ENCODE peak calls at places on chromosomes 3 and 15, in ten cellular contexts. Q is body of pancreas, C is Peyer's patch, W is transverse colon, P is HCT116, Z is K562, L is IMR-90, F is esophagus muscularis mucosa, M is thyroid gland, H is A549. G is an unnamed sample.

GRCh38 chr3:173109143-173109542 is 31.9 kb downstream of the SPATA16 start:
- DNase-seq in Q (no peak), C (no peak), W (no peak), P (no peak), Z (no peak), L (no peak), F (no peak), M (no peak), H (no peak), G (no peak)

GRCh38 chr3:174229916-174230315 is 629.2 kb upstream of the NAALADL2 start:
- DNase-seq in Q (no peak), C (no peak), W (no peak), P (no peak), Z (no peak), L (peak), F (no peak), M (no peak), H (no peak), G (no peak)

GRCh38 chr3:67864587-67865183 is 210.3 kb upstream of the SUCLG2 start:
- DNase-seq in Q (peak), C (no peak), W (no peak), P (no peak), Z (no peak), L (no peak), F (no peak), M (no peak), H (no peak), G (no peak)

GRCh38 chr15:50190723-50191122 is 8.7 kb downstream of the SLC27A2 start:
- DNase-seq in Q (no peak), C (no peak), W (no peak), P (no peak), Z (no peak), L (no peak), F (no peak), M (no peak), H (no peak), G (no peak)

GRCh38 chr3:53027254-53027844 is 18.5 kb downstream of the SFMBT1 start:
- DNase-seq in Q (peak), C (no peak), W (no peak), P (no peak), Z (no peak), L (no peak), F (peak), M (no peak), H (no peak), G (no peak)

GRCh38 chr3:62169871-62170660 is 203.3 kb downstream of the FEZF2 start:
- DNase-seq in Q (no peak), C (no peak), W (no peak), P (no peak), Z (no peak), L (peak), F (no peak), M (no peak), H (no peak), G (no peak)

GRCh38 chr3:62874398-62875102 is 666 bp downstream of the CADPS start:
- DNase-seq in Q (no peak), C (no peak), W (no peak), P (no peak), Z (no peak), L (no peak), F (no peak), M (no peak), H (no peak), G (no peak)

GRCh38 chr15:29825205-29825604 is 2.9 kb upstream of the TJP1 start:
- DNase-seq in Q (no peak), C (no peak), W (no peak), P (no peak), Z (no peak), L (no peak), F (no peak), M (no peak), H (no peak), G (no peak)

GRCh38 chr3:68057637-68058320 is 403.4 kb upstream of the SUCLG2 start:
- DNase-seq in Q (no peak), C (no peak), W (no peak), P (no peak), Z (no peak), L (no peak), F (no peak), M (no peak), H (no peak), G (no peak)

GRCh38 chr3:16183601-16184270 is 9.3 kb downstream of the GALNT15 start:
- DNase-seq in Q (no peak), C (no peak), W (no peak), P (no peak), Z (no peak), L (peak), F (no peak), M (no peak), H (peak), G (no peak)

GRCh38 chr15:44568338-44568737 is 31.4 kb downstream of the EIF3J start:
- DNase-seq in Q (no peak), C (no peak), W (no peak), P (no peak), Z (no peak), L (no peak), F (no peak), M (no peak), H (no peak), G (no peak)

GRCh38 chr15:43915820-43916660 is 89.2 kb downstream of the WDR76 start:
- DNase-seq in Q (no peak), C (no peak), W (no peak), P (no peak), Z (no peak), L (no peak), F (no peak), M (peak), H (no peak), G (no peak)

GRCh38 chr3:25665646-25666136 is 984 bp upstream of the TOP2B start:
- DNase-seq in Q (no peak), C (no peak), W (no peak), P (no peak), Z (no peak), L (no peak), F (no peak), M (no peak), H (no peak), G (peak)

GRCh38 chr15:64045774-64046346 is 425 bp downstream of the DAPK2 start:
- DNase-seq in Q (no peak), C (peak), W (peak), P (no peak), Z (no peak), L (no peak), F (no peak), M (peak), H (no peak), G (no peak)

GRCh38 chr3:179189764-179190163 is 41.6 kb downstream of the PIK3CA start:
- DNase-seq in Q (no peak), C (no peak), W (no peak), P (no peak), Z (no peak), L (peak), F (no peak), M (no peak), H (no peak), G (no peak)

GRCh38 chr3:150232992-150233451 is 175.1 kb upstream of the TSC22D2 start:
- DNase-seq in Q (peak), C (no peak), W (no peak), P (no peak), Z (no peak), L (peak), F (no peak), M (peak), H (no peak), G (no peak)

GRCh38 chr3:150588027-150588830 is 14.9 kb upstream of the SELENOT start:
- DNase-seq in Q (no peak), C (no peak), W (no peak), P (no peak), Z (no peak), L (no peak), F (no peak), M (peak), H (no peak), G (no peak)

GRCh38 chr15:77033729-77034619 is 36.9 kb downstream of the TSPAN3 start:
- DNase-seq in Q (peak), C (no peak), W (peak), P (no peak), Z (no peak), L (no peak), F (no peak), M (no peak), H (no peak), G (no peak)

GRCh38 chr15:83983634-83984458 is 251.7 kb upstream of the GOLGA6L4 start:
- DNase-seq in Q (peak), C (no peak), W (no peak), P (no peak), Z (no peak), L (no peak), F (no peak), M (no peak), H (no peak), G (no peak)

GRCh38 chr15:59276225-59277178 is 69.9 kb downstream of the LDHAL6B start:
- DNase-seq in Q (no peak), C (peak), W (peak), P (peak), Z (no peak), L (no peak), F (no peak), M (no peak), H (peak), G (no peak)

GRCh38 chr15:70132148-70132547 is 34.4 kb upstream of the TLE3 start:
- DNase-seq in Q (no peak), C (no peak), W (no peak), P (no peak), Z (no peak), L (peak), F (no peak), M (no peak), H (no peak), G (no peak)

GRCh38 chr15:33840615-33841014 is 127.7 kb upstream of the CHRM5 start:
- DNase-seq in Q (no peak), C (no peak), W (no peak), P (no peak), Z (no peak), L (no peak), F (no peak), M (no peak), H (no peak), G (peak)

GRCh38 chr3:128075516-128076464 is 23.6 kb downstream of the SEC61A1 start:
- DNase-seq in Q (peak), C (peak), W (peak), P (peak), Z (peak), L (peak), F (no peak), M (peak), H (peak), G (peak)

GRCh38 chr3:24495334-24495994 is 814 bp upstream of the THRB start:
- DNase-seq in Q (peak), C (peak), W (peak), P (peak), Z (peak), L (no peak), F (no peak), M (peak), H (peak), G (peak)

GRCh38 chr3:39193391-39193790 is 996 bp upstream of the XIRP1 start:
- DNase-seq in Q (no peak), C (peak), W (no peak), P (no peak), Z (no peak), L (peak), F (no peak), M (no peak), H (no peak), G (no peak)
- TF ChIP-seq POLR2A in Q (no peak), C (no peak), W (no peak), P (no peak), Z (no peak), L (no peak), F (no peak), M (no peak), H (no peak), G (no peak)

DNA sequence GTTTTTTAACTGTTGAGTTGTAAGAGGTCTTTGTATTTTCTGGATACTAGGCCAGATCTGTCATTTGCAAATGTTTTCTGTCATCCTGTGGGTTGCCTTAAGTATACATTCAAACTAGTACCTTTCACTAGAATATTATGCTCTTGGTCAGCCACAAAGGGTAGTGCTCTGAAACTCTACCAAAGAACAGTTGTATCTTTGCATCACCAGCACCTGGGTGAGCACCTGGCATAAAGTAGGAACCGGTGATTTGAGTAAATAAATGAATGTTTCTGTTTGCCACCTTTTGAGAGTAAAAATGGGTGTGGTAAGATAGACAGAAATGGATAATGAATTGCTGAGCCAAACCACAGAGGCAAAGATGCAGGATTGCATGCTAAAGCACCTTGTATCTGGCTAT is 98.7 kb downstream of the SLCO3A1 start:
- DNase-seq in Q (no peak), C (no peak), W (no peak), P (no peak), Z (no peak), L (no peak), F (no peak), M (no peak), H (no peak), G (no peak)
- TF ChIP-seq POLR2A in Q (no peak), C (no peak), W (no peak), P (no peak), Z (no peak), L (no peak), F (no peak), M (no peak), H (no peak), G (no peak)

DNA sequence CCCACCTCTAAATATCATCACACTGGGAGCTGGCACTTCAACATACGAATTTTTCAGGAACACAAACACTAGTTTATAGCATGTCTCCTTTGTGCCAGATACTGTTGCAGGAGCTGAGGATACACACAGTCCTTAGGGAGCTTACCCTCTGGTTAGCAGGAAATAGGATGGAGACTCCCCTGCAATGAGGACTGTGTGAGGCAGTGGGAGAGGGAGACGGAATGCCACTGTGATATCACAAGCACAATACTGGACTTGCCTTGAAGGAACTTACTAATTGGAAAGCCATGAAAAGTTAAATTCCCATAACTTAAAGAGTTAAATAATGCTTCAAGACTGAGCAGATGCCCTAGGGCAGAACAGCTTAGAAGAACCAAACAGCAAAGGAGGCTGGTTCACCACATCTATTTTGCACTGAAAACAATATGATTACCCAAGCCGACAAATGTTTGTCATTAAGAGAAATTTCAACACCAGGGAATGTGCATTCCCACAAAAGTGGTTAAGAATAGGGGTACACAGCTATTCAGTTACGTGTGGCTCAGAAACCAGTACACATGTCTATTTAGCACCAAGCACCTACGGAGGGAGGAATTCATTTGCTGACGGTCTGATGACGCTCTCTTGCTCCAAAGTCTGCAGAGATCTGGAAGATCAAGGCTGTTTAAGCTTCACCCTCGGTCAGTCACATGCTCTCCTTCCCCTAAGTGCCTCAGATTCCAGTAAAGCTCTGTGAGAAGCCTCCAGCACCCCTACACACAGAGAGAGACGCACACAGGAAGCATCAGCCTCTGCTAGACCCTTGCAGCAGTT is 5.2 kb downstream of the TBC1D2B start:
- DNase-seq in Q (no peak), C (peak), W (peak), P (no peak), Z (no peak), L (peak), F (no peak), M (no peak), H (no peak), G (no peak)
- TF ChIP-seq POLR2A in Q (no peak), C (no peak), W (peak), P (no peak), Z (no peak), L (no peak), F (no peak), M (peak), H (no peak), G (no peak)

DNA sequence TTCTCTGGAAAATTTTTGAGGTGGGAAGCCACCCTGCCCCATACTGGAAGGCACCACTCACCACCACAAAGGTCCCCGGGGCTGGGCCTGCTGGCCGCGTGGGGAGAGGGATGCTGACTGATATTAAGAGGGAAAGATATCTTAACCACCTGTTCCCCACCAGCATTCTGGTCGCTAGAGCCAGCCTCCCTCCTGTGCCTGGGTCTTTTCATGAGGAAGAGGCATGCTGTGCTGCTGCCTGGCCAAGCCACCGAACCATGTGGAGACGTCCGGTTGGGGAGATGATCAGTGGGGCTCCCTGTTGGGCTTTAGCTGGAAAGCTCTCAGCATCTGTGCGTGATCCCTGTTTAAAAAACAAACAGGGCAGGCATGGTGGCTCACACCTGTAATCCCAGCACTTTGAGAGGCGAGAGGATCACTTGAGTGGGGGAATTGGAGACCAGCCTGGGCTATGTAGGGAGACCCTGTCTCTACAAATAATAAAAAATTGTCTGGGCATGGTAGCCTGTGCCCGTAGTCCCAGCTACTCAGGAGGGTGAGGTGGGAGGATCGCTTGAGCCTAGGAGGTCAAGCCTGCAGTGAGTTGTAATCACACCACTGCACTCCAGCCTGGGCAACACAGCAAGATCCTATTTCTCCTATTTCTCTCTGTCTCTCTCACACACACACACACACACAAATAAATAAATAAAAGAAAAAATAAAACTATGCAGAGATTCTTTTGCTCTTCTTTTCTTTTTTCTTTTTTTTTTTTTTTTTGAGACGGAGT is 1.0 kb downstream of the KLHL18 start:
- DNase-seq in Q (peak), C (peak), W (peak), P (no peak), Z (peak), L (no peak), F (no peak), M (peak), H (no peak), G (peak)
- TF ChIP-seq POLR2A in Q (no peak), C (no peak), W (no peak), P (no peak), Z (no peak), L (no peak), F (no peak), M (no peak), H (no peak), G (no peak)

GRCh38 chr3:51942603-51943450 is 664 bp downstream of the PARP3 start:
- DNase-seq in Q (peak), C (peak), W (peak), P (peak), Z (peak), L (peak), F (no peak), M (peak), H (peak), G (peak)

GRCh38 chr3:51943451-51944391 is 1.6 kb downstream of the PARP3 start:
- DNase-seq in Q (no peak), C (peak), W (no peak), P (no peak), Z (no peak), L (no peak), F (no peak), M (no peak), H (no peak), G (no peak)

GRCh38 chr3:51941447-51941797 is 282 bp downstream of the RRP9 start:
- DNase-seq in Q (no peak), C (no peak), W (no peak), P (no peak), Z (no peak), L (no peak), F (no peak), M (no peak), H (no peak), G (no peak)

GRCh38 chr3:51940648-51941421 is 869 bp downstream of the RRP9 start:
- DNase-seq in Q (no peak), C (peak), W (no peak), P (no peak), Z (no peak), L (no peak), F (no peak), M (no peak), H (no peak), G (no peak)

DNA sequence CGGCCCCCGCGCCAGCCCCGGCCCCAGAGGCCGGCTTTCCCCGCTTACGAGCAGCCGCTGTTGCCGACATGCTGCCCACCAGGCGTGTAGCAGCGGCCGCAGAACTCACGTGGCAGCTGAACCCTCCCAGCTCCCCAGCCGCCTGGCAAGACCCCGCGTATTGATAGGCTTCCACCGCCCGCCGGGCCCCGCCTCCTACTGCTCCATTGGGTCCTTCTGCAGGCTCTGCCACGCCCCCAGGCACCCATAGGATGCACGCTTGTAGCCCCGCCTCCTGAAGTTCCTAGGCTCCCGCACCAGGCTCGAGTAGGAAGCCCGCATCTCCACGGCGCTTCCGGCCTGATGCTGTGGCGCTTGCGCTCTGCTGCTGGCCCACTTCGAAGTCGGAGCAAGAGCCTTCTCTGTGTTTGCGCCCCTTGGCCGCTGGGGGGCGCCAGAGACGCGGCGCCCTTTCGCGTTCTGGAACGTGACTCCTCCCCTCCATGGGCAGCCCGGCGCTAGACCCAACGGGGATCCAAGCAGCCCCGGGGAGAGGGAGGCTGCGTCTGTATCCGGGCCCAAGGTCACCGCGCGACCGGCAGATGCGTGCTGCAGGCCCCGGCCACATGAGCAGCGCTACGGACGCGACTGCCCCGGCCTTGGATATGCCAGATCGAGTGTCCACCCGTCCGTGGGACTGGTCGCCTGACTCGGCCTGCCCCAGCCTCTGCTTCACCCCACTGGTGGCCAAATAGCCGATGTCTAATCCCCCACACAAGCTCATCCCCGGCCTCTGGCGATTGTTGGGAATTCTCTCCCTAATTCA is at the start of the genes PARP3 and RRP9:
- DNase-seq in Q (peak), C (peak), W (peak), P (peak), Z (peak), L (peak), F (peak), M (peak), H (peak), G (peak)
- TF ChIP-seq POLR2A in Q (no peak), C (peak), W (peak), P (no peak), Z (peak), L (peak), F (no peak), M (peak), H (peak), G (peak)

GRCh38 chr15:60395276-60396011 is 2.3 kb downstream of the ANXA2 start:
- DNase-seq in Q (no peak), C (no peak), W (no peak), P (no peak), Z (no peak), L (no peak), F (no peak), M (no peak), H (no peak), G (no peak)
- TF ChIP-seq POLR2A in Q (no peak), C (no peak), W (no peak), P (no peak), Z (no peak), L (peak), F (no peak), M (no peak), H (no peak), G (no peak)

GRCh38 chr3:49022751-49023171 is 840 bp downstream of the NDUFAF3 start:
- DNase-seq in Q (no peak), C (no peak), W (no peak), P (no peak), Z (no peak), L (no peak), F (no peak), M (no peak), H (peak), G (peak)

GRCh38 chr3:49021213-49021812 is 608 bp upstream of the NDUFAF3 start:
- DNase-seq in Q (peak), C (peak), W (peak), P (peak), Z (no peak), L (peak), F (peak), M (peak), H (peak), G (peak)

GRCh38 chr3:49020335-49021212 is 1.3 kb upstream of the NDUFAF3 start:
- DNase-seq in Q (peak), C (peak), W (peak), P (no peak), Z (peak), L (no peak), F (no peak), M (peak), H (no peak), G (peak)

GRCh38 chr3:49023775-49024174 is 1.9 kb downstream of the NDUFAF3 start:
- DNase-seq in Q (no peak), C (no peak), W (no peak), P (no peak), Z (no peak), L (no peak), F (no peak), M (no peak), H (no peak), G (no peak)

GRCh38 chr3:49021813-49022720 is at the start of gene NDUFAF3:
- DNase-seq in Q (peak), C (peak), W (peak), P (peak), Z (peak), L (peak), F (peak), M (peak), H (peak), G (peak)
- TF ChIP-seq POLR2A in Q (peak), C (peak), W (peak), P (peak), Z (no peak), L (peak), F (peak), M (peak), H (peak), G (peak)